ENCODE peak calls at places on chromosomes 12 and 14, in six cellular contexts. One of them, this sample, is unnamed.
A peak's percentile ranks its signal among the peaks of the same experiment; 100 is the strongest.

GRCh38 chr14:90758959-90759358 is 57.3 kb downstream of the TTC7B start:
- DNase-seq in head of caudate nucleus: peak; percentile 70
- DNase-seq in NAMALWA: no peak
- DNase-seq in GOT3: no peak
- DNase-seq in AG08396: peak; percentile 17
- DNase-seq in cerebellum: no peak
- DNase-seq in this sample: no peak

GRCh38 chr14:103846569-103847438 is 571 bp downstream of the PPP1R13B start:
- DNase-seq in head of caudate nucleus: peak; percentile 39
- DNase-seq in NAMALWA: peak; percentile 22
- DNase-seq in GOT3: no peak
- DNase-seq in AG08396: no peak
- DNase-seq in cerebellum: peak; percentile 54
- DNase-seq in this sample: peak; percentile 30

GRCh38 chr12:49582840-49583239 is 14.9 kb upstream of the MCRS1 start:
- DNase-seq in head of caudate nucleus: no peak
- DNase-seq in NAMALWA: no peak
- DNase-seq in GOT3: no peak
- DNase-seq in AG08396: no peak
- DNase-seq in cerebellum: no peak
- DNase-seq in this sample: no peak

GRCh38 chr12:51419473-51420228 is 5.0 kb upstream of the SLC4A8 start:
- DNase-seq in head of caudate nucleus: no peak
- DNase-seq in NAMALWA: peak; percentile 17
- DNase-seq in GOT3: no peak
- DNase-seq in AG08396: no peak
- DNase-seq in cerebellum: no peak
- DNase-seq in this sample: no peak

GRCh38 chr12:75389706-75390105 is 1.2 kb upstream of the GLIPR1L2 start:
- DNase-seq in head of caudate nucleus: no peak
- DNase-seq in NAMALWA: no peak
- DNase-seq in GOT3: no peak
- DNase-seq in AG08396: no peak
- DNase-seq in cerebellum: no peak
- DNase-seq in this sample: no peak

GRCh38 chr12:42130670-42131402 is 13.8 kb downstream of the GXYLT1 start:
- DNase-seq in head of caudate nucleus: no peak
- DNase-seq in NAMALWA: no peak
- DNase-seq in GOT3: no peak
- DNase-seq in AG08396: no peak
- DNase-seq in cerebellum: no peak
- DNase-seq in this sample: no peak

GRCh38 chr12:3342051-3342450 is 149.0 kb upstream of the PRMT8 start:
- DNase-seq in head of caudate nucleus: peak; percentile 59
- DNase-seq in NAMALWA: peak; percentile 19
- DNase-seq in GOT3: no peak
- DNase-seq in AG08396: peak; percentile 41
- DNase-seq in cerebellum: no peak
- DNase-seq in this sample: peak; percentile 26

GRCh38 chr12:46491548-46491947 is 119.0 kb upstream of the SLC38A2 start:
- DNase-seq in head of caudate nucleus: no peak
- DNase-seq in NAMALWA: no peak
- DNase-seq in GOT3: no peak
- DNase-seq in AG08396: no peak
- DNase-seq in cerebellum: no peak
- DNase-seq in this sample: no peak

GRCh38 chr12:18403182-18403581 is 141.9 kb downstream of the PIK3C2G start:
- DNase-seq in head of caudate nucleus: no peak
- DNase-seq in NAMALWA: no peak
- DNase-seq in GOT3: no peak
- DNase-seq in AG08396: no peak
- DNase-seq in cerebellum: no peak
- DNase-seq in this sample: no peak

GRCh38 chr14:92759300-92759678 is 10.9 kb upstream of the LGMN start:
- DNase-seq in head of caudate nucleus: no peak
- DNase-seq in NAMALWA: peak; percentile 93
- DNase-seq in GOT3: no peak
- DNase-seq in AG08396: no peak
- DNase-seq in cerebellum: no peak
- DNase-seq in this sample: peak; percentile 36

GRCh38 chr14:99159341-99160340 is 112.4 kb downstream of the BCL11B start:
- DNase-seq in head of caudate nucleus: peak; percentile 9
- DNase-seq in NAMALWA: no peak
- DNase-seq in GOT3: no peak
- DNase-seq in AG08396: no peak
- DNase-seq in cerebellum: no peak
- DNase-seq in this sample: no peak

GRCh38 chr12:10454531-10454930 is 1.4 kb upstream of the KLRC1 start:
- DNase-seq in head of caudate nucleus: no peak
- DNase-seq in NAMALWA: no peak
- DNase-seq in GOT3: no peak
- DNase-seq in AG08396: no peak
- DNase-seq in cerebellum: no peak
- DNase-seq in this sample: no peak

GRCh38 chr14:64928239-64929002 is 14.1 kb downstream of the GPX2 start:
- DNase-seq in head of caudate nucleus: no peak
- DNase-seq in NAMALWA: no peak
- DNase-seq in GOT3: no peak
- DNase-seq in AG08396: no peak
- DNase-seq in cerebellum: no peak
- DNase-seq in this sample: no peak

GRCh38 chr12:124359671-124360581 is 65.0 kb downstream of the RFLNA start:
- DNase-seq in head of caudate nucleus: peak; percentile 61
- DNase-seq in NAMALWA: no peak
- DNase-seq in GOT3: no peak
- DNase-seq in AG08396: no peak
- DNase-seq in cerebellum: peak; percentile 80
- DNase-seq in this sample: no peak

GRCh38 chr12:63904653-63905052 is 60.2 kb downstream of the SRGAP1 start:
- DNase-seq in head of caudate nucleus: no peak
- DNase-seq in NAMALWA: no peak
- DNase-seq in GOT3: no peak
- DNase-seq in AG08396: no peak
- DNase-seq in cerebellum: no peak
- DNase-seq in this sample: no peak

GRCh38 chr12:51082561-51083139 is 746 bp downstream of the CSRNP2 start:
- DNase-seq in head of caudate nucleus: no peak
- DNase-seq in NAMALWA: peak; percentile 26
- DNase-seq in GOT3: peak; percentile 83
- DNase-seq in AG08396: peak; percentile 41
- DNase-seq in cerebellum: peak; percentile 38
- DNase-seq in this sample: peak; percentile 42

GRCh38 chr12:106329231-106329985 is 26.9 kb downstream of the TCP11L2 start:
- DNase-seq in head of caudate nucleus: no peak
- DNase-seq in NAMALWA: no peak
- DNase-seq in GOT3: no peak
- DNase-seq in AG08396: no peak
- DNase-seq in cerebellum: no peak
- DNase-seq in this sample: no peak

GRCh38 chr12:93181396-93181965 is 196.2 kb upstream of the NUDT4 start:
- DNase-seq in head of caudate nucleus: no peak
- DNase-seq in NAMALWA: no peak
- DNase-seq in GOT3: no peak
- DNase-seq in AG08396: no peak
- DNase-seq in cerebellum: no peak
- DNase-seq in this sample: no peak

GRCh38 chr12:108826807-108827721 is 30.3 kb downstream of the SSH1 start:
- DNase-seq in head of caudate nucleus: no peak
- DNase-seq in NAMALWA: no peak
- DNase-seq in GOT3: no peak
- DNase-seq in AG08396: no peak
- DNase-seq in cerebellum: peak; percentile 76
- DNase-seq in this sample: no peak

GRCh38 chr12:105418232-105418631 is 87.7 kb downstream of the C12orf75 start:
- DNase-seq in head of caudate nucleus: no peak
- DNase-seq in NAMALWA: no peak
- DNase-seq in GOT3: no peak
- DNase-seq in AG08396: peak; percentile 83
- DNase-seq in cerebellum: no peak
- DNase-seq in this sample: no peak

GRCh38 chr12:113201187-113202177 is 16.0 kb downstream of the RITA1 start:
- DNase-seq in head of caudate nucleus: no peak
- DNase-seq in NAMALWA: no peak
- DNase-seq in GOT3: no peak
- DNase-seq in AG08396: no peak
- DNase-seq in cerebellum: no peak
- DNase-seq in this sample: no peak

GRCh38 chr14:61132336-61132735 is 148.8 kb downstream of the TMEM30B start:
- DNase-seq in head of caudate nucleus: no peak
- DNase-seq in NAMALWA: no peak
- DNase-seq in GOT3: no peak
- DNase-seq in AG08396: no peak
- DNase-seq in cerebellum: no peak
- DNase-seq in this sample: no peak

GRCh38 chr12:84455598-84455997 is 457.0 kb downstream of the SLC6A15 start:
- DNase-seq in head of caudate nucleus: no peak
- DNase-seq in NAMALWA: no peak
- DNase-seq in GOT3: no peak
- DNase-seq in AG08396: no peak
- DNase-seq in cerebellum: no peak
- DNase-seq in this sample: no peak

GRCh38 chr14:38302034-38302433 is 46.1 kb upstream of the CLEC14A start:
- DNase-seq in head of caudate nucleus: no peak
- DNase-seq in NAMALWA: no peak
- DNase-seq in GOT3: no peak
- DNase-seq in AG08396: no peak
- DNase-seq in cerebellum: no peak
- DNase-seq in this sample: no peak

GRCh38 chr14:43503508-43503907 is 1003.6 kb downstream of the FSCB start:
- DNase-seq in head of caudate nucleus: no peak
- DNase-seq in NAMALWA: no peak
- DNase-seq in GOT3: no peak
- DNase-seq in AG08396: no peak
- DNase-seq in cerebellum: no peak
- DNase-seq in this sample: no peak

GRCh38 chr12:9742665-9743064 is 9.8 kb upstream of the CLECL1 start:
- DNase-seq in head of caudate nucleus: no peak
- DNase-seq in NAMALWA: no peak
- DNase-seq in GOT3: no peak
- DNase-seq in AG08396: no peak
- DNase-seq in cerebellum: no peak
- DNase-seq in this sample: peak; percentile 63

GRCh38 chr12:24222968-24223367 is 273.5 kb upstream of the SOX5 start:
- DNase-seq in head of caudate nucleus: no peak
- DNase-seq in NAMALWA: no peak
- DNase-seq in GOT3: no peak
- DNase-seq in AG08396: peak; percentile 37
- DNase-seq in cerebellum: no peak
- DNase-seq in this sample: no peak

GRCh38 chr12:82665142-82665923 is 21.4 kb upstream of the TMTC2 start:
- DNase-seq in head of caudate nucleus: no peak
- DNase-seq in NAMALWA: no peak
- DNase-seq in GOT3: no peak
- DNase-seq in AG08396: no peak
- DNase-seq in cerebellum: no peak
- DNase-seq in this sample: no peak

This sample was measured in activated CD8-positive, alpha-beta T cell treated with anti-CD3 and anti-CD28 coated beads, Interleukin-2, amount 10 ng/mL, durations not matched to agents 7 days and 5 days.